ENCODE peak calls at places on chromosomes 7 and 10, in five cellular contexts. Y, Q, L, O and F are unnamed samples.

GRCh38 chr10:123746520-123746919 is 80.4 kb downstream of the GPR26 start:
- DNase-seq in O (no peak), Q (no peak), Y (no peak), L (no peak), F (no peak)

GRCh38 chr7:143518521-143518920 is 40.8 kb downstream of the TAS2R41 start:
- DNase-seq in Y (no peak), Q (no peak), O (no peak), L (no peak), F (no peak)

GRCh38 chr7:101869026-101869900 is 51.8 kb downstream of the CUX1 start:
- DNase-seq in Q (no peak), L (no peak), Y (no peak), O (no peak), F (no peak)

GRCh38 chr7:126026421-126027088 is 1096.9 kb upstream of the POT1 start:
- DNase-seq in O (no peak), L (no peak), Q (peak; percentile 69), Y (no peak), F (no peak)

GRCh38 chr10:33524966-33525365 is 190.5 kb upstream of the NRP1 start:
- DNase-seq in Y (no peak), O (no peak), Q (no peak), L (no peak), F (no peak)

GRCh38 chr10:23158370-23158769 is 33.7 kb upstream of the PTF1A start:
- DNase-seq in O (no peak), L (no peak), Y (no peak), Q (peak; percentile 80), F (no peak)

GRCh38 chr10:65123120-65123519 is 1601.9 kb downstream of the REEP3 start:
- DNase-seq in L (no peak), Y (no peak), O (no peak), Q (no peak), F (no peak)

GRCh38 chr7:95845007-95845406 is 72.7 kb downstream of the DYNC1I1 start:
- DNase-seq in O (no peak), L (no peak), Y (no peak), Q (no peak), F (no peak)

GRCh38 chr10:19817251-19818046 is 1.2 kb downstream of the PLXDC2 start:
- DNase-seq in O (no peak), Q (peak; percentile 73), Y (peak; percentile 72), L (no peak), F (peak; percentile 58)

GRCh38 chr7:133411402-133411801 is 158.5 kb downstream of the EXOC4 start:
- DNase-seq in L (no peak), Y (no peak), Q (no peak), O (no peak), F (no peak)

GRCh38 chr7:15168489-15168888 is 265.9 kb upstream of the DGKB start:
- DNase-seq in L (no peak), O (no peak), Y (no peak), Q (peak; percentile 3), F (no peak)

GRCh38 chr10:94088926-94089381 is 95.2 kb downstream of the PLCE1 start:
- DNase-seq in O (no peak), Q (peak; percentile 4), Y (no peak), L (no peak), F (no peak)

GRCh38 chr10:5832946-5833345 is 19.7 kb upstream of the GDI2 start:
- DNase-seq in Q (no peak), O (no peak), Y (peak; percentile 50), L (no peak), F (peak; percentile 84)

GRCh38 chr7:135162382-135163001 is 8.0 kb downstream of the CYREN start:
- DNase-seq in Q (no peak), O (no peak), L (no peak), Y (no peak), F (no peak)

GRCh38 chr10:784377-784758 is 94.9 kb upstream of the DIP2C start:
- DNase-seq in Y (no peak), L (no peak), Q (no peak), O (no peak), F (no peak)

GRCh38 chr10:32410569-32410968 is 35.4 kb upstream of the CCDC7 start:
- DNase-seq in Q (no peak), L (no peak), O (no peak), Y (no peak), F (no peak)

GRCh38 chr7:139731802-139732470 is 45.9 kb downstream of the HIPK2 start:
- DNase-seq in Y (peak; percentile 93), Q (peak; percentile 88), L (peak; percentile 82), O (peak; percentile 14), F (peak; percentile 81)
- H3K4me3 ChIP-seq in Y (no peak overlapping the region), Q (no peak overlapping the region), L (peak overlapping the region; percentile 19), O (no peak overlapping the region), F (no peak overlapping the region)

GRCh38 chr10:16352146-16352545 is 84.7 kb upstream of the PTER start:
- DNase-seq in L (no peak), O (no peak), Q (no peak), Y (no peak), F (no peak)
- H3K4me3 ChIP-seq in L (no peak overlapping the region), O (no peak overlapping the region), Q (no peak overlapping the region), Y (no peak overlapping the region), F (no peak overlapping the region)

GRCh38 chr10:89301231-89301630 is 615 bp upstream of the IFIT2 start:
- DNase-seq in Q (peak; percentile 37), Y (no peak), O (no peak), L (no peak), F (no peak)
- H3K4me3 ChIP-seq in Q (peak overlapping the region; percentile 48), Y (peak overlapping the region; percentile 46), O (peak overlapping the region; percentile 49), L (peak overlapping the region; percentile 68), F (no peak overlapping the region)

DNA sequence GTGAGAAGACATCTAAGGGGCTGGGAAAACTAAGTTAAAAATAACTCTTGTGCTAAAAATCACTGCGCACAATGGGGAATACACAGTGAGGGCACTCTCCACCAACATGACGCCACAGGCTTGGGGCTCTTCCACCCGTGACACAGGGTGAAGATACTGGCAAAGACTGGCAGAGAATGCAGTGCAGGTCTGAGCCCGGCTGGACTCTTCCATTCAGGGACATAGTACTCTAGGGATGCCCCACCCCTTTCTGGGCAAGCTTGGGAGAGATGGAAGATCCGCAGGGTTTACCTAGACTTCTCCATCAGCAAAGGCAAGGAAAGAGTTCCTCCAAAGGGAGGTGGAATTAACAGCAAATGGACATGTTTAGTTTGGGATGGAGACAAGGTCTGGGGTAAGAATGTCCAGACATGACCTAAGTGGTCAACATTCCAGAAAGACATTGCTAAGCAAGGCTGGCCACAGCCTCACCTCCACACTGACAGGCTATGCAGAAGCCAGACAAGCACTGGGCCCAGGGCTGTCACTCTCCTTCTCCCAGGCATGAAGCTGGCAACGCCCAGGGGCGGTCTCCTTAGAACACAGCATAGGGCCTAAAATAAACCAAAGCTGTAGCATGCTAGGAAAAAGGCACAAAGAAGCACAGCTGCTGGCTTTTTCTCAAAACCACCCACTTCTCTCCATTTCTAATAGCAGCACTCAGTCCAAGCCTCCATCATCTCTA is 28.1 kb downstream of the XPNPEP1 start:
- DNase-seq in O (no peak), Y (no peak), L (peak; percentile 74), Q (no peak), F (peak; percentile 60)
- H3K4me3 ChIP-seq in O (no peak overlapping the region), Y (no peak overlapping the region), L (peak overlapping the region; percentile 10), Q (no peak overlapping the region), F (no peak overlapping the region)